ENCODE peak calls at places on chromosomes 11 and 22, in nine cellular contexts. U is ovary; N is cardiac muscle cell; O is CD4-positive, CD25-positive, alpha-beta regulatory T cell; G is psoas muscle; I is sigmoid colon; W is Caco-2; C is transverse colon; X is breast epithelium. Z is an unnamed sample. For H3K27me3, the result is how much of the 10 kb centered on the place peaks cover.

GRCh38 chr11:11157201-11157600 is 195.8 kb downstream of the CSNK2A3 start:
- DNase-seq in G (no peak), I (no peak), O (peak), C (no peak), U (no peak), N (peak), X (no peak), W (peak), Z (no peak)

GRCh38 chr11:116175707-116176106 is 597.1 kb downstream of the BUD13 start:
- DNase-seq in G (no peak), C (no peak), X (no peak), U (no peak), W (no peak), I (no peak), O (no peak), N (no peak), Z (no peak)

GRCh38 chr11:2442554-2442953 is 1.8 kb downstream of the TRPM5 start:
- DNase-seq in I (no peak), C (no peak), X (no peak), W (no peak), N (no peak), G (no peak), O (peak), U (no peak), Z (no peak)

GRCh38 chr11:1504581-1505290 is 18.2 kb upstream of the MOB2 start:
- DNase-seq in W (no peak), I (no peak), X (no peak), O (no peak), C (no peak), U (no peak), N (no peak), G (no peak), Z (no peak)

GRCh38 chr22:27749597-27750225 is 51.8 kb downstream of the MN1 start:
- DNase-seq in C (no peak), G (no peak), O (no peak), U (peak), X (no peak), I (peak), N (peak), W (no peak), Z (no peak)

GRCh38 chr11:60455531-60456042 is at the start of gene MS4A1:
- DNase-seq in I (no peak), N (no peak), X (no peak), W (no peak), O (peak), U (no peak), G (no peak), C (peak), Z (no peak)

GRCh38 chr11:38323961-38324761 is 1726.1 kb upstream of the RAG2 start:
- DNase-seq in I (no peak), G (no peak), W (no peak), N (no peak), O (no peak), C (no peak), X (no peak), U (no peak), Z (no peak)

GRCh38 chr11:10288881-10289764 is 4.9 kb downstream of the SBF2 start:
- DNase-seq in O (no peak), N (no peak), C (no peak), I (no peak), X (no peak), W (peak), U (no peak), G (no peak), Z (no peak)

GRCh38 chr22:43848366-43849171 is 13.7 kb downstream of the SULT4A1 start:
- DNase-seq in W (peak), I (peak), G (no peak), O (no peak), X (no peak), U (no peak), C (no peak), N (peak), Z (peak)

GRCh38 chr11:110855246-110855645 is 143.0 kb upstream of the ARHGAP20 start:
- DNase-seq in N (peak), G (no peak), O (no peak), W (no peak), I (no peak), X (no peak), U (no peak), C (no peak), Z (no peak)

GRCh38 chr11:64165842-64166635 is at the start of gene MACROD1:
- DNase-seq in X (peak), O (peak), W (peak), C (peak), G (peak), N (peak), U (peak), I (peak), Z (peak)

GRCh38 chr11:86592047-86592564 is 80.3 kb downstream of the ME3 start:
- DNase-seq in N (no peak), X (no peak), U (no peak), W (no peak), G (no peak), I (no peak), C (no peak), O (no peak), Z (no peak)

GRCh38 chr11:95339554-95339953 is 108.6 kb upstream of the SESN3 start:
- DNase-seq in O (no peak), U (no peak), N (peak), W (no peak), C (no peak), I (no peak), G (no peak), X (no peak), Z (no peak)

GRCh38 chr22:40418366-40419201 is 48.2 kb downstream of the SGSM3 start:
- DNase-seq in W (no peak), N (no peak), G (no peak), C (peak), U (no peak), X (no peak), O (no peak), I (peak), Z (no peak)

GRCh38 chr11:86941871-86942208 is 13.4 kb downstream of the FZD4 start:
- DNase-seq in I (no peak), G (no peak), C (no peak), W (no peak), U (no peak), N (no peak), X (no peak), O (no peak), Z (no peak)

GRCh38 chr11:2215230-2215560 is 43.6 kb upstream of the TH start:
- DNase-seq in O (no peak), I (peak), C (no peak), G (no peak), N (no peak), U (no peak), X (peak), W (no peak), Z (peak)

GRCh38 chr22:23055448-23056179 is 14.7 kb upstream of the GNAZ start:
- DNase-seq in X (no peak), U (no peak), N (no peak), G (no peak), I (no peak), C (no peak), W (no peak), O (no peak), Z (no peak)

GRCh38 chr22:20552450-20552894 is 45.1 kb downstream of the MED15 start:
- DNase-seq in G (peak), O (no peak), I (peak), C (peak), W (no peak), N (peak), X (peak), U (peak), Z (peak)

GRCh38 chr11:34380696-34381095 is 22.9 kb upstream of the ABTB2 start:
- DNase-seq in G (no peak), I (no peak), C (no peak), O (no peak), W (no peak), N (peak), X (no peak), U (no peak), Z (no peak)

GRCh38 chr11:89052220-89052619 is 13.6 kb downstream of the GRM5 start:
- DNase-seq in W (no peak), N (no peak), C (no peak), X (no peak), I (no peak), G (no peak), U (no peak), O (no peak), Z (no peak)

GRCh38 chr11:92152245-92152644 is 72.4 kb upstream of the FAT3 start:
- DNase-seq in U (no peak), G (no peak), O (no peak), I (no peak), N (no peak), C (no peak), W (peak), X (no peak), Z (no peak)

GRCh38 chr11:92159931-92160330 is 64.7 kb upstream of the FAT3 start:
- DNase-seq in I (no peak), X (no peak), C (no peak), N (no peak), W (no peak), G (no peak), U (no peak), O (no peak), Z (no peak)

GRCh38 chr11:92149996-92150395 is 74.6 kb upstream of the FAT3 start:
- DNase-seq in I (no peak), G (no peak), X (no peak), C (no peak), U (no peak), O (no peak), N (peak), W (no peak), Z (no peak)

GRCh38 chr11:92153542-92153941 is 71.1 kb upstream of the FAT3 start:
- DNase-seq in I (no peak), N (no peak), X (no peak), O (no peak), G (no peak), W (no peak), C (no peak), U (no peak), Z (no peak)

GRCh38 chr11:92154611-92155010 is 70.0 kb upstream of the FAT3 start:
- DNase-seq in X (no peak), G (no peak), U (no peak), N (no peak), W (no peak), I (no peak), O (no peak), C (no peak), Z (no peak)
- H3K27me3 ChIP-seq in X (under half), G (under half), U (under half), N (under half), W (under half), I (under half), O (under half), C (under half), Z (under half)

DNA sequence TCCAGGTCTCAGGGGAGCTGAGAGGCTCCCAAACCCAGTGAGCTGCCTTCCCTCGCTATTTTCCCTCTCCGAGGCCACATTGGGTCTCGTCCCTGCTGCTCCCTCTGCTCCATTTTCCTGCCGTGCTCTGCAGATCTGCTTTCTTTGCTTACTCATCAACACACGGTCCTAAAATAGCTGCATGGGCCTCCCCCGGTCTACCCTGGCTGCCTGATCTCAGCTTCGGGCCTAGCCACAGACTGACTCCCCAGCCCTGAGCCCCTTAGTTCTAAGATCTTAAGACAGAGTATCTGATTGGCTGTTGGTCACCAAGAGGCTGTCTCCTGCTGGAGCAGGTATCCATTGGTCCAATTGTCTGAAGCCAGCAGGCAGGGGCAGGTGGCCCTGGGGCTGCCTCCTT is 53.7 kb upstream of the NECTIN1 start:
- DNase-seq in C (no peak), I (no peak), W (no peak), O (no peak), U (no peak), N (no peak), G (no peak), X (no peak), Z (no peak)
- H3K27me3 ChIP-seq in C (under half), I (under half), W (under half), O (under half), U (under half), N (under half), G (under half), X (under half), Z (under half)

GRCh38 chr11:91857194-91857593 is 367.4 kb upstream of the FAT3 start:
- DNase-seq in G (no peak), C (no peak), U (no peak), X (no peak), W (no peak), O (no peak), I (no peak), N (peak), Z (no peak)

GRCh38 chr11:91859666-91860065 is 365.0 kb upstream of the FAT3 start:
- DNase-seq in U (no peak), N (no peak), X (no peak), C (no peak), I (no peak), G (no peak), W (no peak), O (no peak), Z (no peak)

GRCh38 chr11:91866642-91867041 is 358.0 kb upstream of the FAT3 start:
- DNase-seq in I (no peak), W (no peak), X (no peak), U (no peak), N (no peak), O (no peak), G (no peak), C (no peak), Z (no peak)

GRCh38 chr11:91860661-91861060 is 364.0 kb upstream of the FAT3 start:
- DNase-seq in G (no peak), W (no peak), U (no peak), O (no peak), X (no peak), I (no peak), N (no peak), C (no peak), Z (no peak)
- H3K27me3 ChIP-seq in G (under half), W (under half), U (under half), O (under half), X (under half), I (under half), N (under half), C (under half), Z (under half)

GRCh38 chr11:59289356-59289755 is 69.3 kb upstream of the OR5AN1 start:
- DNase-seq in W (no peak), C (no peak), I (no peak), U (no peak), N (no peak), G (no peak), O (no peak), X (no peak), Z (no peak)
- H3K27me3 ChIP-seq in W (under half), C (under half), I (under half), U (under half), N (under half), G (under half), O (under half), X (under half), Z (under half)

Z was measured in body of pancreas.